ENCODE peak calls at places on chromosomes 5 and 9, in seven cellular contexts. P, W, A, Z, G, T and I are unnamed samples.

GRCh38 chr5:151005975-151006576 is 14.3 kb upstream of the GPX3 start:
- DNase-seq in G (peak), W (no peak), Z (peak), A (no peak), T (no peak), P (peak), I (no peak)

GRCh38 chr5:169442354-169443248 is 141.0 kb upstream of the SPDL1 start:
- DNase-seq in T (no peak), Z (no peak), G (peak), W (no peak), P (no peak), A (no peak), I (no peak)

GRCh38 chr9:27385606-27386005 is 88.7 kb upstream of the EQTN start:
- DNase-seq in W (no peak), T (no peak), A (peak), G (no peak), Z (no peak), P (peak), I (no peak)

GRCh38 chr5:77022511-77023417 is 7.4 kb upstream of the AGGF1 start:
- DNase-seq in Z (no peak), W (no peak), P (no peak), A (no peak), G (no peak), T (no peak), I (no peak)

GRCh38 chr5:120873083-120873482 is 409.0 kb downstream of the PRR16 start:
- DNase-seq in P (no peak), G (peak), W (no peak), Z (no peak), T (no peak), A (no peak), I (no peak)

GRCh38 chr9:14164908-14165307 is 149.0 kb downstream of the NFIB start:
- DNase-seq in T (no peak), W (no peak), P (no peak), Z (no peak), G (no peak), A (no peak), I (no peak)

GRCh38 chr5:78548216-78548615 is 100.4 kb downstream of the LHFPL2 start:
- DNase-seq in A (no peak), Z (no peak), G (no peak), P (no peak), W (no peak), T (no peak), I (no peak)

GRCh38 chr9:71876106-71876505 is 34.9 kb downstream of the ABHD17B start:
- DNase-seq in P (no peak), A (no peak), Z (no peak), G (no peak), T (no peak), W (no peak), I (no peak)

GRCh38 chr5:162190-162564 is 29.1 kb upstream of the LRRC14B start:
- DNase-seq in W (no peak), T (peak), A (no peak), P (no peak), G (no peak), Z (peak), I (no peak)

GRCh38 chr9:94287877-94288513 is 28.9 kb downstream of the ZNF169 start:
- DNase-seq in W (no peak), T (no peak), P (no peak), Z (no peak), A (no peak), G (no peak), I (no peak)

GRCh38 chr9:12808569-12808968 is 33.7 kb downstream of the LURAP1L start:
- DNase-seq in A (no peak), P (no peak), G (no peak), Z (no peak), T (no peak), W (no peak), I (no peak)

GRCh38 chr9:82991684-82992083 is 71.3 kb downstream of the RASEF start:
- DNase-seq in A (no peak), Z (no peak), W (no peak), P (no peak), T (no peak), G (no peak), I (no peak)

GRCh38 chr5:73433982-73434342 is 14.6 kb downstream of the FOXD1 start:
- DNase-seq in G (peak), W (no peak), T (no peak), P (no peak), Z (no peak), A (no peak), I (no peak)

GRCh38 chr5:139698461-139699146 is 50.5 kb downstream of the CXXC5 start:
- DNase-seq in W (no peak), G (peak), A (peak), P (peak), T (peak), Z (peak), I (no peak)

GRCh38 chr5:174251305-174251704 is 205.8 kb downstream of the NSG2 start:
- DNase-seq in P (no peak), Z (no peak), G (no peak), T (no peak), A (no peak), W (no peak), I (no peak)

GRCh38 chr9:40884072-40884901 is 244.2 kb downstream of the FOXD4L6 start:
- DNase-seq in Z (peak), W (no peak), T (peak), P (no peak), A (no peak), G (no peak), I (no peak)

GRCh38 chr5:21219255-21219654 is 1231.3 kb upstream of the CDH18 start:
- DNase-seq in G (peak), A (peak), Z (no peak), P (no peak), T (no peak), W (no peak), I (peak)

GRCh38 chr5:151157426-151158286 is at the start of gene ANXA6:
- DNase-seq in T (peak), A (peak), P (peak), Z (peak), G (peak), W (peak), I (no peak)

GRCh38 chr5:34676409-34676808 is 20.3 kb downstream of the RAI14 start:
- DNase-seq in A (peak), P (peak), T (no peak), G (peak), Z (no peak), W (no peak), I (no peak)

GRCh38 chr5:128109138-128109537 is 25.6 kb downstream of the SLC12A2 start:
- DNase-seq in T (no peak), P (no peak), G (no peak), W (no peak), Z (no peak), A (no peak), I (no peak)

GRCh38 chr9:136297016-136297691 is 6.7 kb downstream of the CCDC187 start:
- DNase-seq in P (peak), A (peak), G (no peak), Z (no peak), W (no peak), T (no peak), I (peak)

GRCh38 chr5:173001229-173001841 is 17.8 kb downstream of the ATP6V0E1 start:
- DNase-seq in P (no peak), Z (no peak), W (no peak), T (no peak), G (no peak), A (no peak), I (no peak)

GRCh38 chr5:105956456-105957177 is 1714.1 kb downstream of the EFNA5 start:
- DNase-seq in G (peak), Z (no peak), P (no peak), T (no peak), W (no peak), A (no peak), I (no peak)

GRCh38 chr5:77232959-77233358 is 22.5 kb downstream of the PDE8B start:
- DNase-seq in P (peak), T (no peak), Z (no peak), W (no peak), A (no peak), G (peak), I (no peak)

GRCh38 chr9:81825831-81826540 is 102.2 kb upstream of the SPATA31D4 start:
- DNase-seq in Z (no peak), T (no peak), A (no peak), P (no peak), W (no peak), G (peak), I (no peak)

GRCh38 chr9:134644715-134645606 is 3.4 kb downstream of the COL5A1 start:
- DNase-seq in P (peak), G (peak), Z (peak), W (no peak), T (no peak), A (peak), I (peak)

GRCh38 chr5:73338201-73339126 is 110.1 kb downstream of the FOXD1 start:
- DNase-seq in T (no peak), Z (no peak), G (peak), W (no peak), P (peak), A (no peak), I (no peak)

GRCh38 chr5:143213231-143213850 is 190.1 kb downstream of the NR3C1 start:
- DNase-seq in Z (no peak), T (no peak), W (no peak), P (no peak), G (peak), A (no peak), I (no peak)

GRCh38 chr9:16815042-16815441 is 55.4 kb downstream of the BNC2 start:
- DNase-seq in G (no peak), Z (no peak), P (no peak), W (no peak), T (no peak), A (no peak), I (no peak)

GRCh38 chr5:134533115-134533815 is 7.8 kb downstream of the JADE2 start:
- DNase-seq in G (no peak), T (no peak), P (peak), A (no peak), Z (peak), W (no peak), I (no peak)

GRCh38 chr5:159928122-159928960 is 12.1 kb downstream of the ADRA1B start:
- DNase-seq in A (peak), G (peak), Z (no peak), P (no peak), T (no peak), W (no peak), I (peak)

GRCh38 chr9:92098638-92099037 is 16.6 kb downstream of the SPTLC1 start:
- DNase-seq in A (no peak), G (no peak), W (no peak), T (no peak), P (no peak), Z (no peak), I (no peak)

DNA sequence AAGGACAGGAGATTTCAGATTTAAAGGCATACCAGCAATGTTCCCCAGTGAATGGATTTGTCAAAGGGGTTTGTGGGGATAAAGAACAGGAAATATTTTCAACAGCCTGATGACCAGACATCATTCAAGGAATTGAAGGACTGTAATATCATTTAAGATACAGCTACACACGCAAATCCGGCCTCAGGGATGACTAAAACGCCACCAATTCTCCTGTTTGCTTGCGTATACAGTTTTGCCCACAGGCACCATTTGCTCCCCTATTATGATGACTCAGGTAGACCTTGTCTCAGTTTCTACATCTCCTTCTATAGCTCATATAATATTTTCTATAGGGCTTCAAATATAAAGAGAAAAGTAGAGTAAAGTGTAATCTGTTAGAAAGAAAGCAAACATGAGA is 29.7 kb upstream of the ITGA1 start:
- DNase-seq in A (no peak), Z (no peak), T (no peak), W (no peak), P (no peak), G (no peak), I (no peak)
- H3K27ac ChIP-seq in A (no peak), Z (no peak), T (no peak), W (no peak), P (no peak), G (no peak), I (no peak)

GRCh38 chr9:96854877-96855273 is 561 bp upstream of the ZNF782 start:
- DNase-seq in A (no peak), G (no peak), P (no peak), T (no peak), W (no peak), Z (no peak), I (no peak)

GRCh38 chr9:96856363-96857286 is 2.3 kb upstream of the ZNF782 start:
- DNase-seq in W (peak), A (peak), G (peak), T (peak), P (peak), Z (no peak), I (no peak)

GRCh38 chr9:96853711-96854072 is 622 bp downstream of the ZNF782 start:
- DNase-seq in Z (no peak), W (no peak), T (no peak), A (no peak), G (peak), P (no peak), I (no peak)

GRCh38 chr9:96852676-96853075 is 1.6 kb downstream of the ZNF782 start:
- DNase-seq in T (no peak), A (peak), Z (no peak), P (no peak), G (peak), W (no peak), I (no peak)

GRCh38 chr9:96854073-96854876 is at the start of gene ZNF782:
- DNase-seq in Z (peak), T (peak), P (peak), G (peak), W (peak), A (peak), I (peak)
- H3K27ac ChIP-seq in Z (no peak), T (peak), P (peak), G (no peak), W (peak), A (peak), I (peak)

GRCh38 chr5:176614805-176615478 is 5.0 kb upstream of the GPRIN1 start:
- DNase-seq in W (no peak), Z (no peak), T (no peak), P (no peak), A (peak), G (peak), I (no peak)
- H3K27ac ChIP-seq in W (no peak), Z (no peak), T (peak), P (no peak), A (no peak), G (peak), I (no peak)

DNA sequence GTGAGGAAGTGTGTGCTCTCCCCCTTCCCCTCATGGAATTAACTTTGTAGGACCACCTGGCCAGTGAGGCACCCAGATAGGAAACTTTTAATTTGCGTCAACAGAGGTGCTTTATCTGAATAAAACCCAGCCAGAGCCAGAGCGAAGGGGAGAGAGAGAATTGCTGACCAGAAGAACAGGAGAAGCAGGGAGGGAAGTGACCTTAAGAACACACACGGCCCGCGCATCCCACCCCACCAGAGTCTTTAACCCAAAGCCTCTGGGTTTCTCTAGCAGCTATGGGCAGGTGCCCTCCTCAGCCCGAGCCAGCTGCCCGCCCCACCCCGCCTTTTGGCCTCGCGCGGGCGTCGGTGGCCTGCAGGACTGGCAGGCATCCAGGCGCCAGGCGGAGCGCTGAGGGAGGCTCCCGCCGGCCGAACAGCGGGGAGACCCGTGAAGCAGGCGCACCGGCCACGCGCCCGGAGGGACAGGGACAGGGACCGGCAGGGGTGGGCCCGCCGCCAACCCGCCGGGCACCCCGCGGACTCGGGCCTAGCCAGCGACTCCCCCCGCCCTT is 568 bp downstream of the ERAP1 start:
- DNase-seq in Z (peak), P (peak), T (peak), A (peak), G (peak), W (no peak), I (no peak)
- H3K27ac ChIP-seq in Z (peak), P (peak), T (peak), A (peak), G (peak), W (peak), I (peak)

DNA sequence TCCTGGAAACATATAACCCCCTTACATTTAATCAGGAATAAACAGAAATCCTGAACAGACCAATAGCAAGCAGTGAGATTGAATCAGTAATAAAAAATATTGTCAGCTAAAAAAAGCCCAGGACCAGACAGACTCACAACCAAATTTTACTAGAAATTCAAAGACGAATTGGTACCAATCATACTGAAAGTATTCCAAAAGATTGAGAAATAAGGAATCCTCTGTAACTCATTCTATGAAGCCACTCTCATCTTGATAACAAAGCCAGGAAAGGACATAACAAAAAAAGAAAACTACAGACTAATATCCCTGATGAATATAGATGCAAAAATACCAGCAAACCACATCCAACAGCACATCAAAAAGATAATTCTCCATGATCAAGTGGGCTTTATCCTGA is 714.0 kb downstream of the SEMA5A start:
- DNase-seq in T (no peak), P (no peak), G (no peak), Z (no peak), W (no peak), A (no peak), I (no peak)
- H3K27ac ChIP-seq in T (no peak), P (no peak), G (no peak), Z (no peak), W (no peak), A (no peak), I (no peak)

GRCh38 chr5:87268970-87269377 is 1.3 kb downstream of the RASA1 start:
- DNase-seq in P (no peak), A (no peak), T (no peak), G (peak), W (no peak), Z (no peak), I (no peak)
- H3K27ac ChIP-seq in P (peak), A (peak), T (peak), G (peak), W (peak), Z (no peak), I (peak)